ENCODE peak calls at places on chromosomes 7 and 10, in six cellular contexts. One of them, this sample, is unnamed. For H3K36me3, the result is how much of the 10 kb centered on the place peaks cover.

GRCh38 chr7:68245688-68246087 is 1249.1 kb downstream of the TYW1 start:
- DNase-seq in effector memory CD4-positive, alpha-beta T cell: no peak
- DNase-seq in thoracic aorta: no peak
- DNase-seq in brain microvascular endothelial cell: no peak
- DNase-seq in small intestine: no peak
- DNase-seq in neuronal stem cell: no peak
- DNase-seq in this sample: peak

GRCh38 chr10:61244261-61244775 is 208.9 kb downstream of the TMEM26 start:
- DNase-seq in neuronal stem cell: no peak
- DNase-seq in brain microvascular endothelial cell: no peak
- DNase-seq in thoracic aorta: no peak
- DNase-seq in small intestine: peak
- DNase-seq in effector memory CD4-positive, alpha-beta T cell: no peak
- DNase-seq in this sample: no peak

GRCh38 chr10:21172774-21173432 is 275.8 kb upstream of the NEBL start:
- DNase-seq in thoracic aorta: no peak
- DNase-seq in small intestine: no peak
- DNase-seq in brain microvascular endothelial cell: no peak
- DNase-seq in neuronal stem cell: no peak
- DNase-seq in effector memory CD4-positive, alpha-beta T cell: no peak
- DNase-seq in this sample: peak

GRCh38 chr10:117198088-117198487 is 799 bp downstream of the KCNK18 start:
- DNase-seq in thoracic aorta: no peak
- DNase-seq in effector memory CD4-positive, alpha-beta T cell: no peak
- DNase-seq in small intestine: no peak
- DNase-seq in neuronal stem cell: no peak
- DNase-seq in brain microvascular endothelial cell: no peak
- DNase-seq in this sample: no peak

GRCh38 chr7:119964640-119965542 is 308.1 kb upstream of the KCND2 start:
- DNase-seq in brain microvascular endothelial cell: peak
- DNase-seq in effector memory CD4-positive, alpha-beta T cell: no peak
- DNase-seq in small intestine: no peak
- DNase-seq in thoracic aorta: no peak
- DNase-seq in neuronal stem cell: no peak
- DNase-seq in this sample: peak

GRCh38 chr10:132185601-132186487 is 904 bp upstream of the DPYSL4 start:
- DNase-seq in effector memory CD4-positive, alpha-beta T cell: peak
- DNase-seq in brain microvascular endothelial cell: no peak
- DNase-seq in small intestine: peak
- DNase-seq in thoracic aorta: no peak
- DNase-seq in neuronal stem cell: peak
- DNase-seq in this sample: peak

GRCh38 chr10:22464966-22465627 is 119.8 kb downstream of the SPAG6 start:
- DNase-seq in thoracic aorta: no peak
- DNase-seq in brain microvascular endothelial cell: no peak
- DNase-seq in small intestine: no peak
- DNase-seq in neuronal stem cell: no peak
- DNase-seq in effector memory CD4-positive, alpha-beta T cell: no peak
- DNase-seq in this sample: no peak

GRCh38 chr10:49117366-49117905 is 2.1 kb upstream of the VSTM4 start:
- DNase-seq in neuronal stem cell: no peak
- DNase-seq in brain microvascular endothelial cell: no peak
- DNase-seq in effector memory CD4-positive, alpha-beta T cell: no peak
- DNase-seq in thoracic aorta: no peak
- DNase-seq in small intestine: no peak
- DNase-seq in this sample: no peak

GRCh38 chr7:21916629-21917028 is 29.1 kb downstream of the CDCA7L start:
- DNase-seq in effector memory CD4-positive, alpha-beta T cell: no peak
- DNase-seq in small intestine: no peak
- DNase-seq in thoracic aorta: no peak
- DNase-seq in neuronal stem cell: no peak
- DNase-seq in brain microvascular endothelial cell: no peak
- DNase-seq in this sample: no peak

GRCh38 chr10:27490807-27491206 is 13.3 kb upstream of the RAB18 start:
- DNase-seq in brain microvascular endothelial cell: no peak
- DNase-seq in effector memory CD4-positive, alpha-beta T cell: no peak
- DNase-seq in small intestine: no peak
- DNase-seq in thoracic aorta: no peak
- DNase-seq in neuronal stem cell: no peak
- DNase-seq in this sample: no peak

GRCh38 chr7:70779321-70779720 is 352.6 kb upstream of the GALNT17 start:
- DNase-seq in thoracic aorta: no peak
- DNase-seq in neuronal stem cell: no peak
- DNase-seq in effector memory CD4-positive, alpha-beta T cell: no peak
- DNase-seq in small intestine: no peak
- DNase-seq in brain microvascular endothelial cell: no peak
- DNase-seq in this sample: no peak

GRCh38 chr10:124446830-124447740 is 2.8 kb downstream of the NKX1-2 start:
- DNase-seq in brain microvascular endothelial cell: no peak
- DNase-seq in thoracic aorta: no peak
- DNase-seq in effector memory CD4-positive, alpha-beta T cell: no peak
- DNase-seq in neuronal stem cell: no peak
- DNase-seq in small intestine: no peak
- DNase-seq in this sample: no peak

GRCh38 chr7:31776616-31777015 is 89.6 kb downstream of the PPP1R17 start:
- DNase-seq in small intestine: no peak
- DNase-seq in brain microvascular endothelial cell: peak
- DNase-seq in neuronal stem cell: no peak
- DNase-seq in effector memory CD4-positive, alpha-beta T cell: no peak
- DNase-seq in thoracic aorta: no peak
- DNase-seq in this sample: peak

GRCh38 chr7:26348987-26349809 is 57.5 kb downstream of the SNX10 start:
- DNase-seq in brain microvascular endothelial cell: no peak
- DNase-seq in effector memory CD4-positive, alpha-beta T cell: no peak
- DNase-seq in small intestine: no peak
- DNase-seq in neuronal stem cell: no peak
- DNase-seq in thoracic aorta: no peak
- DNase-seq in this sample: no peak

GRCh38 chr10:101011517-101012423 is 12.2 kb downstream of the LZTS2 start:
- DNase-seq in small intestine: no peak
- DNase-seq in thoracic aorta: no peak
- DNase-seq in effector memory CD4-positive, alpha-beta T cell: no peak
- DNase-seq in neuronal stem cell: no peak
- DNase-seq in brain microvascular endothelial cell: no peak
- DNase-seq in this sample: peak

GRCh38 chr10:12846718-12847117 is 154.8 kb downstream of the CCDC3 start:
- DNase-seq in small intestine: no peak
- DNase-seq in brain microvascular endothelial cell: peak
- DNase-seq in neuronal stem cell: no peak
- DNase-seq in thoracic aorta: no peak
- DNase-seq in effector memory CD4-positive, alpha-beta T cell: no peak
- DNase-seq in this sample: no peak

GRCh38 chr10:12852732-12853131 is 148.8 kb downstream of the CCDC3 start:
- DNase-seq in effector memory CD4-positive, alpha-beta T cell: no peak
- DNase-seq in brain microvascular endothelial cell: no peak
- DNase-seq in neuronal stem cell: no peak
- DNase-seq in thoracic aorta: no peak
- DNase-seq in small intestine: no peak
- DNase-seq in this sample: peak

GRCh38 chr10:12847361-12847975 is 154.0 kb downstream of the CCDC3 start:
- DNase-seq in brain microvascular endothelial cell: no peak
- DNase-seq in neuronal stem cell: no peak
- DNase-seq in small intestine: no peak
- DNase-seq in thoracic aorta: no peak
- DNase-seq in effector memory CD4-positive, alpha-beta T cell: no peak
- DNase-seq in this sample: no peak

GRCh38 chr10:12848439-12849173 is 152.9 kb downstream of the CCDC3 start:
- DNase-seq in small intestine: no peak
- DNase-seq in thoracic aorta: no peak
- DNase-seq in neuronal stem cell: no peak
- DNase-seq in brain microvascular endothelial cell: no peak
- DNase-seq in effector memory CD4-positive, alpha-beta T cell: no peak
- DNase-seq in this sample: no peak

DNA sequence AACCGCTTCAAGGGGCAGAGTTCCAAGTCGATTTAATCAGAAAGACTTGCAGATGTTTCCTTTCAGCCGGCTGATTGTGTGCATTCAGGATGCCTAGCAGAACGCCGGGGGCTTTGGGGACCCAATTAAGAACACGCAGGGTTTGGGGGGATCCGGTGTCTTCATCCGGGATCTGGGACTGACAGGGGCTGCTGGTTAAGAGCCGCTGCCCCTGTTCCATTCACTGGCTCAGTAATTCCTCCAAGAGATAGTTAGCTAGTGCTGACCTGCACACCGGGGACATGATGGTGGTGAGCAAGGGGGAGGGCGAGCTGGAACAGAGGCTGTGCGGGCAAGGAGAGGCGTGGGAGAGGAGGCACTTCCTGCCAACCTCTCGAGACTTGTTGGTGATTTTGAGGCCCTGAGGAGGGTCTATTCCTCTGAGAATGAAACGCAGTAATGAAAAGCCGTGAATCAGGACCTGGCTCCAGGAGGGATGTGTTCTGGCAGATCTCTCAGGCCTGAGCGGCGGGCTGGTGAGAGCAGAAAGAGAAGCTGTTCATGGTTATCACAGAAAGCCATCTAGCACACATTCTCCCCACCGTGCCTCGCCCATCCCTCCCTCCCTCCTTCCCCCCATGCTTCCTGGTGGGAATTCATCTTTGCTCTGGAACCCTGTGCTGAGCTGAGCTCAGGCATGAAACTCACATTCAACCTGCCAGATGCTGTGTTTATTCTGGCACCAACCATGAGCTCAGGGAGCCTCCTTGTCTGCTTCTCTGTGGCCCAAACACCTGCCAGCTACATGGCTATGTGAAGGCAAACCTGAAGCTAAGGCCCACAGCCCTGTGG is 151.9 kb downstream of the CCDC3 start:
- DNase-seq in thoracic aorta: no peak
- DNase-seq in brain microvascular endothelial cell: no peak
- DNase-seq in effector memory CD4-positive, alpha-beta T cell: no peak
- DNase-seq in small intestine: no peak
- DNase-seq in neuronal stem cell: no peak
- DNase-seq in this sample: no peak
- H3K4me3 ChIP-seq in thoracic aorta: peak
- H3K4me3 ChIP-seq in brain microvascular endothelial cell: no peak
- H3K4me3 ChIP-seq in effector memory CD4-positive, alpha-beta T cell: no peak
- H3K4me3 ChIP-seq in small intestine: no peak
- H3K4me3 ChIP-seq in neuronal stem cell: no peak
- H3K4me3 ChIP-seq in this sample: no peak

GRCh38 chr10:3141361-3142005 is 31.1 kb downstream of the PITRM1 start:
- DNase-seq in small intestine: no peak
- DNase-seq in thoracic aorta: no peak
- DNase-seq in brain microvascular endothelial cell: no peak
- DNase-seq in neuronal stem cell: no peak
- DNase-seq in effector memory CD4-positive, alpha-beta T cell: no peak
- DNase-seq in this sample: no peak

GRCh38 chr10:3143791-3144434 is 28.7 kb downstream of the PITRM1 start:
- DNase-seq in small intestine: no peak
- DNase-seq in thoracic aorta: no peak
- DNase-seq in brain microvascular endothelial cell: no peak
- DNase-seq in effector memory CD4-positive, alpha-beta T cell: no peak
- DNase-seq in neuronal stem cell: no peak
- DNase-seq in this sample: no peak

GRCh38 chr10:3143366-3143765 is 29.2 kb downstream of the PITRM1 start:
- DNase-seq in brain microvascular endothelial cell: no peak
- DNase-seq in neuronal stem cell: no peak
- DNase-seq in small intestine: no peak
- DNase-seq in thoracic aorta: no peak
- DNase-seq in effector memory CD4-positive, alpha-beta T cell: no peak
- DNase-seq in this sample: no peak

GRCh38 chr10:3140280-3140679 is 32.3 kb downstream of the PITRM1 start:
- DNase-seq in brain microvascular endothelial cell: no peak
- DNase-seq in neuronal stem cell: no peak
- DNase-seq in thoracic aorta: no peak
- DNase-seq in small intestine: no peak
- DNase-seq in effector memory CD4-positive, alpha-beta T cell: no peak
- DNase-seq in this sample: no peak

GRCh38 chr10:3142146-3142875 is 30.3 kb downstream of the PITRM1 start:
- DNase-seq in thoracic aorta: no peak
- DNase-seq in neuronal stem cell: no peak
- DNase-seq in small intestine: no peak
- DNase-seq in effector memory CD4-positive, alpha-beta T cell: no peak
- DNase-seq in brain microvascular endothelial cell: no peak
- DNase-seq in this sample: no peak
- H3K36me3 ChIP-seq in thoracic aorta: half or more
- H3K36me3 ChIP-seq in neuronal stem cell: half or more
- H3K36me3 ChIP-seq in small intestine: under half
- H3K36me3 ChIP-seq in effector memory CD4-positive, alpha-beta T cell: half or more
- H3K36me3 ChIP-seq in brain microvascular endothelial cell: half or more
- H3K36me3 ChIP-seq in this sample: half or more

GRCh38 chr7:85185355-85186082 is 1.3 kb downstream of the SEMA3D start:
- DNase-seq in effector memory CD4-positive, alpha-beta T cell: no peak
- DNase-seq in small intestine: peak
- DNase-seq in thoracic aorta: peak
- DNase-seq in neuronal stem cell: peak
- DNase-seq in brain microvascular endothelial cell: peak
- DNase-seq in this sample: peak

GRCh38 chr7:85184599-85185354 is 2.1 kb downstream of the SEMA3D start:
- DNase-seq in thoracic aorta: peak
- DNase-seq in neuronal stem cell: peak
- DNase-seq in brain microvascular endothelial cell: peak
- DNase-seq in effector memory CD4-positive, alpha-beta T cell: no peak
- DNase-seq in small intestine: no peak
- DNase-seq in this sample: peak

GRCh38 chr7:85183296-85183695 is 3.6 kb downstream of the SEMA3D start:
- DNase-seq in thoracic aorta: no peak
- DNase-seq in neuronal stem cell: no peak
- DNase-seq in brain microvascular endothelial cell: no peak
- DNase-seq in effector memory CD4-positive, alpha-beta T cell: no peak
- DNase-seq in small intestine: no peak
- DNase-seq in this sample: no peak

GRCh38 chr7:85186083-85186520 is 754 bp downstream of the SEMA3D start:
- DNase-seq in brain microvascular endothelial cell: peak
- DNase-seq in effector memory CD4-positive, alpha-beta T cell: no peak
- DNase-seq in small intestine: peak
- DNase-seq in neuronal stem cell: peak
- DNase-seq in thoracic aorta: no peak
- DNase-seq in this sample: peak

GRCh38 chr7:85186521-85187241 is at the start of gene SEMA3D:
- DNase-seq in neuronal stem cell: peak
- DNase-seq in effector memory CD4-positive, alpha-beta T cell: no peak
- DNase-seq in small intestine: peak
- DNase-seq in brain microvascular endothelial cell: peak
- DNase-seq in thoracic aorta: peak
- DNase-seq in this sample: peak
- H3K4me3 ChIP-seq in neuronal stem cell: peak
- H3K4me3 ChIP-seq in effector memory CD4-positive, alpha-beta T cell: no peak
- H3K4me3 ChIP-seq in small intestine: peak
- H3K4me3 ChIP-seq in brain microvascular endothelial cell: peak
- H3K4me3 ChIP-seq in thoracic aorta: peak
- H3K4me3 ChIP-seq in this sample: peak

GRCh38 chr7:6121141-6121540 is 90.0 kb downstream of the ANKRD61 start:
- DNase-seq in thoracic aorta: no peak
- DNase-seq in small intestine: no peak
- DNase-seq in neuronal stem cell: no peak
- DNase-seq in brain microvascular endothelial cell: peak
- DNase-seq in effector memory CD4-positive, alpha-beta T cell: no peak
- DNase-seq in this sample: no peak

GRCh38 chr7:6116216-6116615 is 85.0 kb downstream of the ANKRD61 start:
- DNase-seq in neuronal stem cell: no peak
- DNase-seq in brain microvascular endothelial cell: no peak
- DNase-seq in small intestine: no peak
- DNase-seq in thoracic aorta: no peak
- DNase-seq in effector memory CD4-positive, alpha-beta T cell: no peak
- DNase-seq in this sample: no peak

DNA sequence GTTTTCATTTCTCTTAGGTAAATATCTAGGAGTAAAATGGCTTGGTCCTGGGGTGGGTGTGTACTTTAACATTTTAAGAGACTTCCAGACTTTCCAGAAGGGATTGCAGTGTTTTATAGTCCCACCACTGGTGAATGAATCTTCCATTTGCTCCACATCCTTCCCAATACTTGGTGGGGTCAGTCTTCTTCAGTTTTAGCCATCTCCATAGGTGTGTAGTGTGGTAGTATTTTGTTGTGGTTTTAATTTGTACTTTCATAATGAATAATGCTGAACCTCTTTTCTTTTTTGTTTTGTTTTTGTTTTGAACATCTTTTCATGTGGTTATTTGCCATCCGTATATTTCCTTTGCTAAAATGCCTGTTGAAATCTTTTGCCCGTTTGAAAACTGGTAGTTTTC is 86.4 kb downstream of the ANKRD61 start:
- DNase-seq in neuronal stem cell: no peak
- DNase-seq in brain microvascular endothelial cell: no peak
- DNase-seq in thoracic aorta: no peak
- DNase-seq in small intestine: no peak
- DNase-seq in effector memory CD4-positive, alpha-beta T cell: no peak
- DNase-seq in this sample: no peak
- H3K36me3 ChIP-seq in neuronal stem cell: half or more
- H3K36me3 ChIP-seq in brain microvascular endothelial cell: half or more
- H3K36me3 ChIP-seq in thoracic aorta: half or more
- H3K36me3 ChIP-seq in small intestine: under half
- H3K36me3 ChIP-seq in effector memory CD4-positive, alpha-beta T cell: half or more
- H3K36me3 ChIP-seq in this sample: half or more